ENCODE peak calls at places on chromosome 9, in eight cellular contexts. T, B, O, N, P, S, Y and W are unnamed samples. For H3K9me3, the result is how much of the 10 kb centered on the place peaks cover.

GRCh38 chr9:98993570-98993945 is 49.9 kb downstream of the COL15A1 start:
- DNase-seq in T (no peak), B (peak), O (no peak), N (peak), P (no peak), S (no peak), Y (peak), W (no peak)

GRCh38 chr9:16559418-16560188 is 310.9 kb downstream of the BNC2 start:
- DNase-seq in T (no peak), B (no peak), O (no peak), N (no peak), P (no peak), S (no peak), Y (no peak), W (no peak)

GRCh38 chr9:130521715-130522114 is 57.7 kb upstream of the FUBP3 start:
- DNase-seq in T (no peak), B (no peak), O (no peak), N (no peak), P (no peak), S (no peak), Y (no peak), W (no peak)

GRCh38 chr9:13088734-13089427 is 190.6 kb downstream of the MPDZ start:
- DNase-seq in T (peak), B (peak), O (no peak), N (peak), P (peak), S (no peak), Y (no peak), W (no peak)

GRCh38 chr9:42388146-42388690 is 204.8 kb downstream of the SPATA31A6 start:
- DNase-seq in T (no peak), B (no peak), O (no peak), N (no peak), P (no peak), S (no peak), Y (no peak), W (no peak)

GRCh38 chr9:35791321-35791921 is at the start of gene NPR2:
- DNase-seq in T (no peak), B (peak), O (no peak), N (peak), P (peak), S (no peak), Y (peak), W (no peak)

GRCh38 chr9:105930007-105930627 is 235.8 kb downstream of the TMEM38B start:
- DNase-seq in T (no peak), B (peak), O (no peak), N (no peak), P (no peak), S (no peak), Y (no peak), W (no peak)

GRCh38 chr9:126507318-126508109 is 106.2 kb upstream of the LMX1B start:
- DNase-seq in T (no peak), B (no peak), O (no peak), N (no peak), P (no peak), S (no peak), Y (peak), W (no peak)

GRCh38 chr9:121736964-121737462 is 85.6 kb downstream of the DAB2IP start:
- DNase-seq in T (peak), B (peak), O (no peak), N (no peak), P (peak), S (peak), Y (no peak), W (no peak)

GRCh38 chr9:114280636-114281315 is 42.1 kb upstream of the ORM1 start:
- DNase-seq in T (no peak), B (no peak), O (no peak), N (no peak), P (peak), S (peak), Y (peak), W (no peak)

GRCh38 chr9:110640736-110641135 is 27.9 kb upstream of the MUSK start:
- DNase-seq in T (no peak), B (no peak), O (no peak), N (no peak), P (no peak), S (no peak), Y (no peak), W (no peak)

GRCh38 chr9:38370231-38370630 is 22.3 kb upstream of the ALDH1B1 start:
- DNase-seq in T (no peak), B (no peak), O (no peak), N (no peak), P (no peak), S (no peak), Y (peak), W (no peak)

GRCh38 chr9:89395931-89396710 is 77.8 kb downstream of the SECISBP2 start:
- DNase-seq in T (no peak), B (no peak), O (no peak), N (no peak), P (no peak), S (no peak), Y (no peak), W (no peak)

GRCh38 chr9:112997236-112997941 is 14.6 kb downstream of the ZNF883 start:
- DNase-seq in T (no peak), B (no peak), O (no peak), N (no peak), P (no peak), S (no peak), Y (no peak), W (no peak)

GRCh38 chr9:124835026-124835501 is 18.2 kb upstream of the WDR38 start:
- DNase-seq in T (peak), B (peak), O (no peak), N (peak), P (peak), S (peak), Y (peak), W (no peak)

GRCh38 chr9:2876726-2877125 is 32.8 kb upstream of the PUM3 start:
- DNase-seq in T (no peak), B (no peak), O (no peak), N (no peak), P (no peak), S (no peak), Y (no peak), W (no peak)

GRCh38 chr9:130186839-130187522 is 14.8 kb downstream of the NCS1 start:
- DNase-seq in T (peak), B (no peak), O (no peak), N (peak), P (no peak), S (peak), Y (peak), W (no peak)

GRCh38 chr9:38107405-38107804 is 38.4 kb upstream of the SHB start:
- DNase-seq in T (no peak), B (no peak), O (no peak), N (no peak), P (no peak), S (no peak), Y (no peak), W (no peak)

GRCh38 chr9:75134495-75134894 is 46.2 kb downstream of the OSTF1 start:
- DNase-seq in T (no peak), B (no peak), O (no peak), N (no peak), P (no peak), S (no peak), Y (no peak), W (no peak)

GRCh38 chr9:119047513-119047912 is 321.7 kb downstream of the BRINP1 start:
- DNase-seq in T (no peak), B (no peak), O (no peak), N (no peak), P (no peak), S (no peak), Y (no peak), W (no peak)

GRCh38 chr9:91571036-91571435 is 147.4 kb upstream of the NFIL3 start:
- DNase-seq in T (no peak), B (no peak), O (no peak), N (peak), P (no peak), S (no peak), Y (no peak), W (no peak)

GRCh38 chr9:94084314-94084713 is at the start of gene PTPDC1:
- DNase-seq in T (peak), B (peak), O (no peak), N (peak), P (no peak), S (no peak), Y (no peak), W (no peak)

DNA sequence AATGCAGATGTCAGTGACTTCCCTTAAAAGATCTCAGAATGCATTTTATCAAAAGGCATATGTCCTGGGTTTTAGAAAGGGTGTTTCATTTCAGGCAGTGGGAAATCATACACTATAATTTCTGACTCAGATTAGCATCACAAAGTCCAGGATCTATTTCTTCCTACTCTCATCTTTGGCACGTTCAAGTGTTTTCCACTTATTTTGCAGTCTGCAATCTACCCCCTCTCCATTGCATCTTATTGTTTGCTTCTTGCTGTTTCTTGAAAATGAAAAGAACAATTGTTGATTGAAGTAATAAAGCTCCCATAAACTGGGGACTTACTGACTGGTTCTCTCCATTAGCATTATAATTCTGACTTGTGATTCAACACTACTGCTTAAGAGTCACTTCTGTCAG is 333.0 kb downstream of the RASEF start:
- DNase-seq in T (no peak), B (no peak), O (no peak), N (no peak), P (no peak), S (no peak), Y (no peak), W (no peak)
- H3K27ac ChIP-seq in T (no peak), B (no peak), O (no peak), N (no peak), P (no peak), S (no peak), Y (no peak), W (no peak)

DNA sequence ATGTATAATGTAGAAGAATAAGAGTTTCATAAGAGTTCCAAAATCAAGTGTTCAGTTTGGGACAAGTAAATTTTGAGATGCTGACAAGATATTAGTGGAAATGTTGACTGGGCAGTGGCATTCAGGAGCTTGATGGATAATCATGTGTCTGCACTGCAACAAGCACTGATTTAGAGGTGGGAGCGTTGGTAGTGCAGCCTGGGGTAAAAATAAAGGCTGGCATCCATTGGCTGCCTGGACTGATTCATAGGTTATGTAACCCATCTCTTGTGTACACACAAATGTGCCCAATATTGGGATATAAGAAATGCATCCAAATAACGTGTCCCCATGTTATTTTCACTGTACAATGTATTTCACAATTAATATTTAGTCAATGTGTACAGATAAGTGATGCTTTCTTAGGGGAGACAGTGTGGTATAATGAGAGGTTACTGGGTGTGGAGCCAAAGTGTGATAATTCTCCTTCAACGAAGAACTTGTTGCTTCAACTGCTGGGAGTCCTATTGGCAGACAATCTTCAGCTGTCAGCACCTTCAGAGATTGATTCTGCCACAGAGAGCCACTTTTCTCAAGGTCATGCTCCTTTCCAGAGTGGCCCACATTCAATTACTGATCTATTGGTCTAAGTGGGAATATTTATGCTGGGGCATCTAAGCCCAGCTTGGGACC is 20.9 kb upstream of the SMC2 start:
- DNase-seq in T (no peak), B (no peak), O (no peak), N (no peak), P (no peak), S (no peak), Y (no peak), W (no peak)
- H3K9me3 ChIP-seq in T (under half), B (under half), O (under half), N (under half), P (under half), S (under half), Y (under half), W (under half)

GRCh38 chr9:127990539-127990938 is 9.8 kb upstream of the EEIG1 start:
- DNase-seq in T (no peak), B (no peak), O (no peak), N (no peak), P (no peak), S (no peak), Y (no peak), W (no peak)

GRCh38 chr9:127991757-127992274 is 11.0 kb upstream of the EEIG1 start:
- DNase-seq in T (no peak), B (no peak), O (no peak), N (no peak), P (no peak), S (no peak), Y (no peak), W (no peak)

GRCh38 chr9:127993721-127994120 is 12.9 kb upstream of the EEIG1 start:
- DNase-seq in T (no peak), B (no peak), O (no peak), N (no peak), P (no peak), S (no peak), Y (no peak), W (no peak)

GRCh38 chr9:127989094-127989493 is 8.3 kb upstream of the EEIG1 start:
- DNase-seq in T (no peak), B (peak), O (no peak), N (no peak), P (no peak), S (peak), Y (no peak), W (no peak)

GRCh38 chr9:127991017-127991756 is 10.4 kb upstream of the EEIG1 start:
- DNase-seq in T (peak), B (peak), O (no peak), N (no peak), P (no peak), S (peak), Y (no peak), W (no peak)
- H3K27ac ChIP-seq in T (peak), B (no peak), O (no peak), N (no peak), P (no peak), S (peak), Y (no peak), W (no peak)

DNA sequence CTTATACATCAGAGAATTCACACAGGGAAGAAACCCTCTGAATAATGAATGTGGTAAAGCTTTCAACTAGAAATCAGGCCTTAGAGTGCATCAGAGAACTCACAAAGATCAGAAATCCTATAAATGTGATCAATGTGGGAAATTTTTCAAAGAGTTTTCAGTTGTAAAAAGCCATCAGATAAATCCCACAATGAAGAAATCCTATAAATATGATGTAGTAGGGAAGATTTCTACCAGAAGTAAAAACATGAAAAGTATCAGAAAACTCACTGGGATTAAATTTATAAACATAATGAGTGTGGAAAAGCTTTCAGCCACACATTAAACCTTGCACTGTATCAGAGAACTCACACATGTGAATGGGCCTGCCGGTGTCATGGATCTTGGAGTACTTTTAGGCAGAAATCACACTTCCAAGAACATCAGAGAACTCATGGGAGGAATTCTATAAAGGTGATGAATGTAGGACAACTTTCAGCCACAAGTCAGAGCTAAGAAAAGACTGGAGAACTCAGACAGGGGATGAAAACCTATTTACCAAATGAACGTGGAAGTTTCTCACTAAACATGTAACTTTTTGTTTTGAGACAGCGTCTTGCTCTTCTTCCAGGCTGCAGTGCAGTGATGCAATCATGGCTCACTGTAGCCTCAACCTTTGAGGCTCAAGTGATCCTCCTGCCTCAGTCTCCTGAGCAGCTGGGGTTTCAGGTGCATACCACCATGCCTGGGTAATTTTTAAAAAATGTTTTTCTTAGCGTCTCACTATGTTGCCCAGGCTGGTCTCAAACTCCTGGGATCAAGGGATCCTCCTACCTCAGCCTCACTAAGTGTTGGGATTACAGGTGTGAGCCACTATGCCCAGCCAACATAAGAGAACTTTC is 39.5 kb downstream of the ZNF510 start:
- DNase-seq in T (no peak), B (no peak), O (no peak), N (no peak), P (no peak), S (no peak), Y (no peak), W (no peak)
- H3K9me3 ChIP-seq in T (under half), B (half or more), O (under half), N (half or more), P (under half), S (under half), Y (under half), W (under half)

GRCh38 chr9:136008693-136008997 is 47.5 kb upstream of the UBAC1 start:
- DNase-seq in T (no peak), B (no peak), O (no peak), N (no peak), P (no peak), S (no peak), Y (no peak), W (no peak)
- H3K27ac ChIP-seq in T (peak), B (peak), O (no peak), N (no peak), P (no peak), S (no peak), Y (no peak), W (no peak)

DNA sequence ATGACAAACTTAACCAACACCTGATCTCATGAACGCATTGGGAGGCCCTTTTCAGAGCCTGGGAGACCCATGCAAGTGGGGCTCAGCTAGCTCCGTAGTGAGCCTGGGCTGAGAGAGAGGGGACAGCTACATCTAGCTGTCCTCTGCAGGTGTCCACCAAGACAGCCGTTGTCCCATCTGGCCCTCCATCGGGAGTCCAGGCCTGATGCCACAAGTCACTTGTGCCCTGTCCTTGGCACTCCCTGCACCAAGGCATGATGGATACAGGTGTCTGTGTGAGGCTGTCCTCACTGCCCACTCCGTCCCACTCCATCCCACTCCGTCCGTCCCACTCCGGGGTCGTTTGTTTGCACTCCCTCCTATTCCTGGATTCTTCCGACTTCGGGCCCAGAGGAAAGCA is 2.5 kb upstream of the EDF1 start:
- DNase-seq in T (no peak), B (no peak), O (no peak), N (no peak), P (no peak), S (no peak), Y (no peak), W (no peak)
- H3K9me3 ChIP-seq in T (under half), B (under half), O (under half), N (under half), P (under half), S (under half), Y (under half), W (under half)

GRCh38 chr9:4086119-4087088 is 213.5 kb downstream of the GLIS3 start:
- DNase-seq in T (peak), B (peak), O (no peak), N (peak), P (no peak), S (no peak), Y (no peak), W (no peak)

GRCh38 chr9:4081948-4082347 is 217.9 kb downstream of the GLIS3 start:
- DNase-seq in T (no peak), B (no peak), O (no peak), N (peak), P (no peak), S (no peak), Y (no peak), W (no peak)

GRCh38 chr9:4081549-4081895 is 218.3 kb downstream of the GLIS3 start:
- DNase-seq in T (no peak), B (no peak), O (no peak), N (peak), P (no peak), S (no peak), Y (no peak), W (no peak)

GRCh38 chr9:4082948-4083347 is 216.9 kb downstream of the GLIS3 start:
- DNase-seq in T (no peak), B (no peak), O (no peak), N (no peak), P (no peak), S (no peak), Y (no peak), W (no peak)

DNA sequence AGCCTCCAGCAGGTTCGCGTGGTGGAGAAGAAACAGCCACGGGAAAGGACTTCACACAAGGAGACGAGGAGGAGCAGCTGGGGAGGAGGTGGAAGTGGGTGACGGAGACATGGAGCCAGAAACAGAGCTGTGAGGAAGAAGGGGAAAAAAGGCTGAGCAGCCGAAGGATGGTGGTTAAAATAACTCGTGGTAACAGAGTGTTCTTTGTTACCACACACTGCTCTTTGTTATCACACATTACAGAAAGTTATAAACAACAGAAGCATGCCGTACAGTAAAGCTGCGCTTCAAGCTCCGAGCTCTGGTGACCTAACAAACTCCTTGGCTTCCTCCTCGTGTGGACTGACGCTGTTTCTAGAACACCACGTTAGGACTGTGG is 215.4 kb downstream of the GLIS3 start:
- DNase-seq in T (no peak), B (peak), O (no peak), N (peak), P (peak), S (no peak), Y (no peak), W (no peak)
- H3K27ac ChIP-seq in T (no peak), B (peak), O (no peak), N (no peak), P (peak), S (no peak), Y (no peak), W (no peak)